ENCODE peak calls at places on chromosomes 4 and X, in six cellular contexts. One of them, this sample, is unnamed.

GRCh38 chrX:34275710-34276109 is 143.6 kb upstream of the FAM47A start:
- DNase-seq in testis: no peak
- DNase-seq in GM23248: no peak
- DNase-seq in upper lobe of right lung: no peak
- DNase-seq in transverse colon: no peak
- DNase-seq in brain microvascular endothelial cell: no peak
- DNase-seq in this sample: no peak

GRCh38 chr4:112504807-112505206 is 11.2 kb downstream of the NEUROG2 start:
- DNase-seq in testis: no peak
- DNase-seq in GM23248: no peak
- DNase-seq in upper lobe of right lung: no peak
- DNase-seq in transverse colon: no peak
- DNase-seq in brain microvascular endothelial cell: no peak
- DNase-seq in this sample: no peak

GRCh38 chrX:154833746-154834274 is 652 bp downstream of the SMIM9 start:
- DNase-seq in testis: no peak
- DNase-seq in GM23248: no peak
- DNase-seq in upper lobe of right lung: no peak
- DNase-seq in transverse colon: no peak
- DNase-seq in brain microvascular endothelial cell: no peak
- DNase-seq in this sample: no peak

GRCh38 chr4:81408341-81408740 is 63.4 kb downstream of the RASGEF1B start:
- DNase-seq in testis: no peak
- DNase-seq in GM23248: no peak
- DNase-seq in upper lobe of right lung: no peak
- DNase-seq in transverse colon: no peak
- DNase-seq in brain microvascular endothelial cell: no peak
- DNase-seq in this sample: no peak

GRCh38 chr4:128853741-128854140 is 44.2 kb downstream of the JADE1 start:
- DNase-seq in testis: no peak
- DNase-seq in GM23248: peak
- DNase-seq in upper lobe of right lung: no peak
- DNase-seq in transverse colon: no peak
- DNase-seq in brain microvascular endothelial cell: peak
- DNase-seq in this sample: no peak

GRCh38 chr4:8820178-8821102 is 51.2 kb downstream of the HMX1 start:
- DNase-seq in testis: peak
- DNase-seq in GM23248: no peak
- DNase-seq in upper lobe of right lung: peak
- DNase-seq in transverse colon: peak
- DNase-seq in brain microvascular endothelial cell: no peak
- DNase-seq in this sample: no peak

GRCh38 chr4:180664766-180665368 is 1578.3 kb upstream of the TENM3 start:
- DNase-seq in testis: peak
- DNase-seq in GM23248: peak
- DNase-seq in upper lobe of right lung: no peak
- DNase-seq in transverse colon: peak
- DNase-seq in brain microvascular endothelial cell: peak
- DNase-seq in this sample: peak

GRCh38 chrX:39975094-39975865 is 122.5 kb downstream of the BCOR start:
- DNase-seq in testis: no peak
- DNase-seq in GM23248: no peak
- DNase-seq in upper lobe of right lung: no peak
- DNase-seq in transverse colon: peak
- DNase-seq in brain microvascular endothelial cell: no peak
- DNase-seq in this sample: no peak

GRCh38 chr4:27010334-27010940 is 149.8 kb downstream of the STIM2 start:
- DNase-seq in testis: peak
- DNase-seq in GM23248: peak
- DNase-seq in upper lobe of right lung: peak
- DNase-seq in transverse colon: peak
- DNase-seq in brain microvascular endothelial cell: peak
- DNase-seq in this sample: peak

DNA sequence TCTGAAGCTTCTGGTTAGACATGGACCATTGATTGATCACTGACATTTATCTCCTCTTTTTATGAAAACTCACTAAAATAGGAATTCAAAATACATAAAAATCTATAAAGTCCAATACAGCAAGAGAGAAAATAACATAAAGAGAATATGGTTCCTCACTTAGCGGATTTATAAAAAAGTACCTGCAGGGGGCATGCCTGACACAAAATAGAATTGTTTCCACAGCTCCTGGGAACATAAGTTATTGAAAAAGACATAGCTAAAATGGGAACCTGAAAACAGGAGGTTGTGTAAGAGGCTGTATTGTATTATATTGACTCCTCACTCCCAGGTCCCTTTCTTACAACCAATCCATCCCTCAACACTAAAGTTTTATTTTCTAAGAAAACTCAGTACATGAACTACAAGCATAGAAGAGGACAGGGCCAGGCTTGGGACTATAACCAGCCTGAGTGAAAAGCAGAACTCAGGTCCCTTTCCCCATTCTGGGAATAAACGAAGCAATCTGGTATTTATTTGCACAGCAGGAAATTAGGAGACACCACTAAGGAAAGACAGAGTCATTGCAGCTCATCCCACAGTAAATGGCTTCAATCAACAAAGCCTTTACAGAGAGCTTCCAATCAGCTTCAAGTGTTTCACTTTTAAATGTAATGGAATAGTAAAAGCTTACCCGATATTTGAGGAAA is 121.1 kb upstream of the NDST4 start:
- DNase-seq in testis: no peak
- DNase-seq in GM23248: peak
- DNase-seq in upper lobe of right lung: no peak
- DNase-seq in transverse colon: no peak
- DNase-seq in brain microvascular endothelial cell: no peak
- DNase-seq in this sample: no peak
- H3K27ac ChIP-seq in testis: no peak
- H3K27ac ChIP-seq in GM23248: no peak
- H3K27ac ChIP-seq in upper lobe of right lung: no peak
- H3K27ac ChIP-seq in transverse colon: no peak
- H3K27ac ChIP-seq in brain microvascular endothelial cell: no peak
- H3K27ac ChIP-seq in this sample: no peak

GRCh38 chr4:87620086-87620485 is 11.8 kb downstream of the DSPP start:
- DNase-seq in testis: no peak
- DNase-seq in GM23248: no peak
- DNase-seq in upper lobe of right lung: no peak
- DNase-seq in transverse colon: no peak
- DNase-seq in brain microvascular endothelial cell: no peak
- DNase-seq in this sample: no peak
- H3K27ac ChIP-seq in testis: peak
- H3K27ac ChIP-seq in GM23248: no peak
- H3K27ac ChIP-seq in upper lobe of right lung: no peak
- H3K27ac ChIP-seq in transverse colon: peak
- H3K27ac ChIP-seq in brain microvascular endothelial cell: no peak
- H3K27ac ChIP-seq in this sample: peak

GRCh38 chrX:130086414-130087207 is 23.7 kb downstream of the ELF4 start:
- DNase-seq in testis: no peak
- DNase-seq in GM23248: no peak
- DNase-seq in upper lobe of right lung: no peak
- DNase-seq in transverse colon: peak
- DNase-seq in brain microvascular endothelial cell: no peak
- DNase-seq in this sample: no peak
- H3K27ac ChIP-seq in testis: no peak
- H3K27ac ChIP-seq in GM23248: no peak
- H3K27ac ChIP-seq in upper lobe of right lung: peak
- H3K27ac ChIP-seq in transverse colon: peak
- H3K27ac ChIP-seq in brain microvascular endothelial cell: no peak
- H3K27ac ChIP-seq in this sample: peak

DNA sequence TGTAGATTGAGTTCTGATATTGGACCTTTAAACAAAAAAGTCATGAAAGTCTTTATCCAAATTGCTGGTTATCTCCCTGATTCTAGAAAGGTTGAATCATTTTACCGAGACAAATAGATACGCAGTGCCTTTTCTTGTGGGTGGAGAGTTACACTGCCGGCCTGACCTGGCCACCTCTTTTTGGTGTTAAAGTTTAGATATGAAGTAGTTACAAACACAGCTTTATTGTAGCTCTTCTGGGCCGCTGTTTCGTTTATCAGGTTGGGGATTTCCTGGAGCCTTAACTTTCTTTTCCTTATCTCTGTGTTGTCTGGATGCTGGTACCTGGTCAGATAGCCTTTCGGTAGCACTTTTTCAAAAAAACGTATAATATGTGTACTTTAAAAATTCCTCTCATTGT is 31.0 kb downstream of the FNIP2 start:
- DNase-seq in testis: no peak
- DNase-seq in GM23248: no peak
- DNase-seq in upper lobe of right lung: no peak
- DNase-seq in transverse colon: no peak
- DNase-seq in brain microvascular endothelial cell: no peak
- DNase-seq in this sample: no peak
- H3K27ac ChIP-seq in testis: no peak
- H3K27ac ChIP-seq in GM23248: no peak
- H3K27ac ChIP-seq in upper lobe of right lung: peak
- H3K27ac ChIP-seq in transverse colon: peak
- H3K27ac ChIP-seq in brain microvascular endothelial cell: no peak
- H3K27ac ChIP-seq in this sample: no peak

GRCh38 chrX:72269671-72270251 is 7.3 kb downstream of the RPS4X start:
- DNase-seq in testis: no peak
- DNase-seq in GM23248: peak
- DNase-seq in upper lobe of right lung: no peak
- DNase-seq in transverse colon: no peak
- DNase-seq in brain microvascular endothelial cell: peak
- DNase-seq in this sample: no peak

GRCh38 chrX:72271091-72271490 is 6.0 kb downstream of the RPS4X start:
- DNase-seq in testis: no peak
- DNase-seq in GM23248: peak
- DNase-seq in upper lobe of right lung: no peak
- DNase-seq in transverse colon: no peak
- DNase-seq in brain microvascular endothelial cell: no peak
- DNase-seq in this sample: no peak

GRCh38 chrX:72268601-72269365 is 8.3 kb downstream of the RPS4X start:
- DNase-seq in testis: no peak
- DNase-seq in GM23248: peak
- DNase-seq in upper lobe of right lung: no peak
- DNase-seq in transverse colon: no peak
- DNase-seq in brain microvascular endothelial cell: peak
- DNase-seq in this sample: no peak

GRCh38 chrX:72271812-72272211 is 5.2 kb downstream of the RPS4X start:
- DNase-seq in testis: no peak
- DNase-seq in GM23248: no peak
- DNase-seq in upper lobe of right lung: no peak
- DNase-seq in transverse colon: no peak
- DNase-seq in brain microvascular endothelial cell: no peak
- DNase-seq in this sample: no peak

DNA sequence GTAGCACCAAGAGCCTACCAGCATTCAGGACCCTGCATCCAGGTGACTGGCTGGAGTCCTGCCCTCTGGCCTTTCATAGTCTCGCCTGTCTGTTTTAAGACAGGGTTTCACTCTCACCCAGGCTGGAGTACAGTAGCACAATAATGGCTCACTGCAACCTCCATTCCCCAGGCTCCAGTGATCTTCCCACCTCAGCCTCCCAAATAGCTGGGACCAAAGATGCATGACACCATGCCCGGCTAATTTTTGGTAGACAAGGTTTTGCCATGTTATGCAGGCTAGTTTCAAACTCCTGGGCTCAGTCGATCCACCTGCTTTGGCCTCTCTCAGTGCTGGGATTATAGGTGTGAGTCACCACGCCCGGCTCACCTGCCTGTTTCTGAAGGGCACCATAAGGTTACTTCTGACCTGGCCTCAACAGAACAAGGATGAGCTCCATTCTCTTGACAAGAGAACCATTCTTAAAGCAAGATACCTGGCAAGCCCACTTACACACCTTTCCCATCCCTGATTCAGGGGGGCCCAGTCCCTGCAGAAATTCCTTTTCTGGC is 6.7 kb downstream of the RPS4X start:
- DNase-seq in testis: no peak
- DNase-seq in GM23248: no peak
- DNase-seq in upper lobe of right lung: no peak
- DNase-seq in transverse colon: no peak
- DNase-seq in brain microvascular endothelial cell: no peak
- DNase-seq in this sample: no peak
- H3K27ac ChIP-seq in testis: no peak
- H3K27ac ChIP-seq in GM23248: peak
- H3K27ac ChIP-seq in upper lobe of right lung: no peak
- H3K27ac ChIP-seq in transverse colon: no peak
- H3K27ac ChIP-seq in brain microvascular endothelial cell: peak
- H3K27ac ChIP-seq in this sample: no peak

GRCh38 chrX:13652256-13653021 is 502 bp upstream of the TCEANC start:
- DNase-seq in testis: no peak
- DNase-seq in GM23248: peak
- DNase-seq in upper lobe of right lung: no peak
- DNase-seq in transverse colon: no peak
- DNase-seq in brain microvascular endothelial cell: peak
- DNase-seq in this sample: no peak
- H3K27ac ChIP-seq in testis: no peak
- H3K27ac ChIP-seq in GM23248: peak
- H3K27ac ChIP-seq in upper lobe of right lung: peak
- H3K27ac ChIP-seq in transverse colon: peak
- H3K27ac ChIP-seq in brain microvascular endothelial cell: peak
- H3K27ac ChIP-seq in this sample: peak

GRCh38 chrX:109739625-109740024 is 6.6 kb upstream of the ACSL4 start:
- DNase-seq in testis: no peak
- DNase-seq in GM23248: no peak
- DNase-seq in upper lobe of right lung: no peak
- DNase-seq in transverse colon: no peak
- DNase-seq in brain microvascular endothelial cell: no peak
- DNase-seq in this sample: no peak

GRCh38 chrX:109735241-109735744 is 2.2 kb upstream of the ACSL4 start:
- DNase-seq in testis: no peak
- DNase-seq in GM23248: no peak
- DNase-seq in upper lobe of right lung: no peak
- DNase-seq in transverse colon: no peak
- DNase-seq in brain microvascular endothelial cell: no peak
- DNase-seq in this sample: no peak

GRCh38 chrX:109732780-109733657 is at the start of gene ACSL4:
- DNase-seq in testis: peak
- DNase-seq in GM23248: peak
- DNase-seq in upper lobe of right lung: peak
- DNase-seq in transverse colon: peak
- DNase-seq in brain microvascular endothelial cell: peak
- DNase-seq in this sample: peak

GRCh38 chrX:109732319-109732779 is 708 bp downstream of the ACSL4 start:
- DNase-seq in testis: no peak
- DNase-seq in GM23248: peak
- DNase-seq in upper lobe of right lung: no peak
- DNase-seq in transverse colon: no peak
- DNase-seq in brain microvascular endothelial cell: no peak
- DNase-seq in this sample: no peak

GRCh38 chrX:109733658-109734022 is 583 bp upstream of the ACSL4 start:
- DNase-seq in testis: no peak
- DNase-seq in GM23248: no peak
- DNase-seq in upper lobe of right lung: no peak
- DNase-seq in transverse colon: no peak
- DNase-seq in brain microvascular endothelial cell: no peak
- DNase-seq in this sample: no peak
- H3K27ac ChIP-seq in testis: peak
- H3K27ac ChIP-seq in GM23248: peak
- H3K27ac ChIP-seq in upper lobe of right lung: peak
- H3K27ac ChIP-seq in transverse colon: peak
- H3K27ac ChIP-seq in brain microvascular endothelial cell: peak
- H3K27ac ChIP-seq in this sample: peak

GRCh38 chr4:140138428-140138827 is 15.6 kb downstream of the MAML3 start:
- DNase-seq in testis: no peak
- DNase-seq in GM23248: no peak
- DNase-seq in upper lobe of right lung: no peak
- DNase-seq in transverse colon: no peak
- DNase-seq in brain microvascular endothelial cell: no peak
- DNase-seq in this sample: no peak
- H3K27ac ChIP-seq in testis: no peak
- H3K27ac ChIP-seq in GM23248: no peak
- H3K27ac ChIP-seq in upper lobe of right lung: no peak
- H3K27ac ChIP-seq in transverse colon: no peak
- H3K27ac ChIP-seq in brain microvascular endothelial cell: no peak
- H3K27ac ChIP-seq in this sample: no peak